ENCODE peak calls at places on chromosomes 12 and 14, in eight cellular contexts. N, C, R, T, L, Z, D and X are unnamed samples.

GRCh38 chr14:95502381-95502950 is 14.0 kb downstream of the SYNE3 start:
- DNase-seq in L (no peak), C (no peak), Z (no peak), N (no peak), R (no peak), T (no peak), D (no peak), X (no peak)

GRCh38 chr14:89933002-89933401 is 21.5 kb downstream of the EFCAB11 start:
- DNase-seq in L (no peak), D (no peak), Z (no peak), C (no peak), T (no peak), N (no peak), R (no peak), X (no peak)

GRCh38 chr14:104981699-104982541 is 3.7 kb upstream of the CLBA1 start:
- DNase-seq in R (peak; percentile 16), N (no peak), T (no peak), L (no peak), C (no peak), D (peak; percentile 9), Z (no peak), X (no peak)

GRCh38 chr12:6949063-6949594 is 2.0 kb upstream of the PTPN6 start:
- DNase-seq in R (no peak), T (no peak), D (no peak), N (no peak), L (no peak), C (peak; percentile 13), Z (no peak), X (no peak)

GRCh38 chr12:1593232-1594044 is 943 bp downstream of the FBXL14 start:
- DNase-seq in N (peak; percentile 36), R (peak; percentile 66), D (peak; percentile 62), Z (peak; percentile 42), L (peak; percentile 26), C (peak; percentile 48), T (peak; percentile 60), X (peak; percentile 78)

GRCh38 chr12:26153421-26154154 is 28.8 kb upstream of the BHLHE41 start:
- DNase-seq in D (peak; percentile 70), L (peak; percentile 96), Z (no peak), T (no peak), N (no peak), C (no peak), R (no peak), X (no peak)

GRCh38 chr14:96626916-96627315 is 124.7 kb downstream of the PAPOLA start:
- DNase-seq in D (no peak), T (no peak), C (no peak), R (no peak), Z (no peak), L (no peak), N (no peak), X (no peak)

GRCh38 chr12:49187184-49187583 is 1.7 kb downstream of the TUBA1A start:
- DNase-seq in L (no peak), N (no peak), T (peak; percentile 9), R (peak; percentile 37), Z (no peak), C (peak; percentile 52), D (peak; percentile 32), X (no peak)

GRCh38 chr12:89418228-89418910 is 66.1 kb upstream of the DUSP6 start:
- DNase-seq in Z (no peak), T (no peak), D (no peak), R (no peak), N (no peak), L (no peak), C (no peak), X (no peak)

GRCh38 chr12:107225626-107226025 is 132.3 kb upstream of the CRY1 start:
- DNase-seq in D (no peak), Z (no peak), N (no peak), C (no peak), L (no peak), R (no peak), T (no peak), X (no peak)

GRCh38 chr12:54603173-54603814 is 14.8 kb upstream of the PPP1R1A start:
- DNase-seq in D (peak; percentile 73), T (peak; percentile 72), N (peak; percentile 72), C (peak; percentile 28), Z (peak; percentile 49), L (peak; percentile 70), R (peak; percentile 64), X (no peak)

GRCh38 chr12:116599285-116600122 is 40.3 kb downstream of the MAP1LC3B2 start:
- DNase-seq in Z (peak; percentile 39), L (no peak), N (peak; percentile 65), D (peak; percentile 84), C (peak; percentile 86), T (peak; percentile 88), R (peak; percentile 87), X (peak; percentile 49)

GRCh38 chr12:118984206-118984943 is 3.0 kb downstream of the SRRM4 start:
- DNase-seq in T (no peak), D (no peak), Z (no peak), R (no peak), L (no peak), C (no peak), N (no peak), X (no peak)

GRCh38 chr14:92544051-92544730 is 30.6 kb downstream of the RIN3 start:
- DNase-seq in L (no peak), D (no peak), N (no peak), R (no peak), T (no peak), Z (no peak), C (no peak), X (no peak)

GRCh38 chr12:12612403-12612802 is 727 bp downstream of the CREBL2 start:
- DNase-seq in Z (peak; percentile 3), T (no peak), L (peak; percentile 64), C (no peak), D (peak; percentile 40), N (peak; percentile 46), R (no peak), X (no peak)

GRCh38 chr14:97273540-97273939 is 476.4 kb downstream of the VRK1 start:
- DNase-seq in C (no peak), T (no peak), N (no peak), Z (no peak), D (no peak), R (no peak), L (no peak), X (no peak)

GRCh38 chr12:129185855-129186254 is 332.6 kb downstream of the GLT1D1 start:
- DNase-seq in L (no peak), D (no peak), C (no peak), T (no peak), N (no peak), R (no peak), Z (no peak), X (no peak)

GRCh38 chr12:121237415-121237814 is 27.5 kb downstream of the P2RX4 start:
- DNase-seq in Z (no peak), T (no peak), D (no peak), L (no peak), N (no peak), R (no peak), C (no peak), X (no peak)

GRCh38 chr12:96500686-96501085 is 11.3 kb downstream of the CFAP54 start:
- DNase-seq in C (no peak), R (no peak), T (no peak), Z (no peak), N (no peak), L (no peak), D (no peak), X (no peak)

GRCh38 chr12:92041742-92042141 is 103.9 kb downstream of the BTG1 start:
- DNase-seq in T (no peak), R (no peak), D (no peak), N (no peak), C (no peak), Z (no peak), L (peak; percentile 92), X (no peak)

DNA sequence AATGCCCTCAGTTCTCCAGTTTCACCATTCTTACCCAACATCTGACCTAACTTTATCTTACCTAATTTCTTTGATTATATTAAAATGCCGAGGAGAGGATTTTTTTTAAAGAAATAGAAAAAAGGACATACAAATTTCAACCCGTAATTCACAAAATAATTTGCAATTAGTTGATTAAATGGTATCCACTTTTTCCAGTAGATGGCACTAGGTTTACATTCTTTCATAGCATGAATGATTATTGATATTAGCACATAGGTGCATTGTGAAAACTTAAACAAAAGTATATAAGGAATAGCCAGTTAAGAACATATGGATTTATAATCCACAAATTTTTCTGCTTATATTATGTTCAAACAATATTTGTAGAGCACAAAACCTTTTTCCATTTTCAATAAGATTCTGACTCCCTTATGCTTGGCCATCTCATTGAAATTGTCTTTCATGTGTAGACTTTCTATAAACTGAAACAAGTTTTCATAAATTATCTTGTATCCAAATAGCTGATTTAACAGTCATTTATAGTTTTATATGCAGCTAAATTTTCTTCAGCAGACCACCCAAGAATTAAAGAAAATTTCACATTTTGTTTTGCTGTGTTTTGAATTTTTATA is 35.3 kb downstream of the MSRB3 start:
- DNase-seq in R (no peak), D (no peak), Z (no peak), C (no peak), T (no peak), L (peak; percentile 53), N (no peak), X (no peak)
- TF ChIP-seq CTCF in R (no peak), D (peak; percentile 65), Z (no peak), C (peak; percentile 49), T (peak; percentile 64), L (no peak), N (peak; percentile 24), X (peak; percentile 26)

GRCh38 chr12:70365648-70366518 is at the start of gene KCNMB4:
- DNase-seq in T (peak; percentile 64), N (peak; percentile 96), D (peak; percentile 73), Z (peak; percentile 52), L (no peak), R (peak; percentile 53), C (peak; percentile 64), X (peak; percentile 74)
- TF ChIP-seq CTCF in T (no peak), N (no peak), D (peak; percentile 7), Z (no peak), L (no peak), R (no peak), C (no peak), X (no peak)

DNA sequence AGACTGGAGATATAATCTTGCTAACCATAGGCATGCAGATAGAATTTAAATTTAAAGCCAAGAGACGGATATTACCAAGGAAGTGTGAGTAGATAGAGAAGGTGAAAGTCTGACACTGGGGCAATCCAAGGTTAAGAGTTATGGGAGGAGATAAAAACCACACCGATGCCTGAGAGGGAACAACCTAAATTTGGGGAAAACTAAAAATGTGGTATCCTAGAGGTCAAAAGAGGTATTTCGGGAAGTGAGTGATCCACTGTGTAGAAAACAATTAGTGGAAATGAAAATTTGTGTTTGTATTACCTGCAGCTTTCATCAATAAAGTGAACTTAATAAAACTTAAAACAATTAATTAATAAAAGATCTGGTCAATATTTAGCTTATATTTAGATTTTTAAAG is 269.0 kb upstream of the RPL10L start:
- DNase-seq in R (no peak), D (no peak), N (no peak), C (no peak), L (no peak), Z (no peak), T (no peak), X (no peak)
- TF ChIP-seq CTCF in R (no peak), D (no peak), N (no peak), C (no peak), L (no peak), Z (no peak), T (no peak), X (no peak)

DNA sequence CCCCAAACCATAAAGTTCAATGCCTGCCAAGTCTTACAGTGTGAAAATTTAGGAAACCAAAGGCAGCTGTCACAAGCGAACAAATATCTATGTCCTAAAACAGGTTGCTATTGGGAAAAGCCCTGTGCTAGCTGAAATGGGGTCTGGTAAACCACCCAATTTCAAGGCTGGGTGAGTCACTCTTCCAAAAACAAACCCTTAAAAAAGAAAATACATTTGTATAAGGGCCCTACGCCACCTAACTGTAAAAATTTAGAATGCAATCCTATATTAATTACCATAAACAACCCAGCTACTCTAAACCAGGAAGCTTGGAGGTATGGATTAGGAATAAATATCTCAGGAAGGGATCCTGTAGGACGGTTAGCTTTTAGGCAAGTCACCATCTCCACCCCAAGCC is 32.1 kb downstream of the PRMT8 start:
- DNase-seq in C (no peak), Z (no peak), R (no peak), L (peak; percentile 31), N (no peak), T (no peak), D (no peak), X (no peak)
- TF ChIP-seq CTCF in C (no peak), Z (no peak), R (no peak), L (no peak), N (no peak), T (no peak), D (no peak), X (no peak)